ENCODE peak calls at places on chromosomes 7 and 10, in four cellular contexts. Z is GM12865; B is AG04450; J is activated naive CD4-positive, alpha-beta T cell. T is an unnamed sample.

GRCh38 chr10:125174360-125174759 is 14.0 kb upstream of the CTBP2 start:
- DNase-seq in J (no peak), Z (no peak), B (no peak), T (no peak)

GRCh38 chr10:92573091-92573797 is 649 bp downstream of the IDE start:
- DNase-seq in Z (peak; percentile 47), J (peak; percentile 8), B (no peak), T (no peak)

GRCh38 chr7:33868151-33868550 is 37.2 kb upstream of the BMPER start:
- DNase-seq in J (no peak), Z (no peak), B (no peak), T (no peak)

GRCh38 chr10:70183304-70183703 is 13.0 kb upstream of the SAR1A start:
- DNase-seq in J (no peak), B (no peak), Z (no peak), T (no peak)

GRCh38 chr7:140358024-140358770 is 40.1 kb downstream of the SLC37A3 start:
- DNase-seq in B (no peak), Z (no peak), J (no peak), T (no peak)

GRCh38 chr7:48285365-48285764 is 114.1 kb downstream of the ABCA13 start:
- DNase-seq in B (peak; percentile 46), Z (no peak), J (no peak), T (no peak)

GRCh38 chr10:86775056-86775858 is 18.8 kb downstream of the BMPR1A start:
- DNase-seq in Z (peak; percentile 77), J (no peak), B (no peak), T (no peak)

GRCh38 chr7:21355406-21355874 is 72.4 kb upstream of the SP4 start:
- DNase-seq in B (no peak), J (no peak), Z (peak; percentile 95), T (no peak)

GRCh38 chr7:19107392-19108147 is 9.9 kb downstream of the TWIST1 start:
- DNase-seq in B (no peak), J (no peak), Z (no peak), T (no peak)

GRCh38 chr10:45647118-45647517 is 25.5 kb downstream of the ZFAND4 start:
- DNase-seq in Z (no peak), J (no peak), B (no peak), T (no peak)

GRCh38 chr10:132869621-132870020 is 72.7 kb downstream of the CFAP46 start:
- DNase-seq in B (no peak), Z (no peak), J (no peak), T (no peak)

T was measured in astrocyte of the cerebellum.